ENCODE peak calls at places on chromosomes 13 and 19, in four cellular contexts. U is lower lobe of right lung, X is pancreas, T is neural progenitor cell. Y is an unnamed sample.

GRCh38 chr19:48637948-48638830 is 1.0 kb upstream of the DBP start:
- DNase-seq in U (peak; percentile 89), X (peak; percentile 90), T (peak; percentile 94), Y (peak; percentile 53)

GRCh38 chr13:106515635-106516254 is 19.7 kb downstream of the EFNB2 start:
- DNase-seq in U (no peak), X (no peak), T (no peak), Y (no peak)

GRCh38 chr13:31794452-31794851 is 55.1 kb downstream of the RXFP2 start:
- DNase-seq in U (no peak), X (no peak), T (no peak), Y (no peak)

GRCh38 chr19:1167687-1168561 is 6.1 kb downstream of the SBNO2 start:
- DNase-seq in U (peak; percentile 54), X (no peak), T (no peak), Y (no peak)

GRCh38 chr13:79307433-79307861 is 98.6 kb downstream of the RBM26 start:
- DNase-seq in U (no peak), X (no peak), T (no peak), Y (no peak)

GRCh38 chr19:34480971-34481821 is at the start of gene WTIP:
- DNase-seq in U (peak; percentile 78), X (peak; percentile 63), T (peak; percentile 97), Y (peak; percentile 88)

GRCh38 chr13:40186636-40187323 is 479.7 kb downstream of the FOXO1 start:
- DNase-seq in U (no peak), X (no peak), T (no peak), Y (no peak)

GRCh38 chr19:41085748-41086415 is 2.4 kb upstream of the CYP2A13 start:
- DNase-seq in U (no peak), X (no peak), T (no peak), Y (no peak)

GRCh38 chr19:35899547-35900214 is 659 bp downstream of the NFKBID start:
- DNase-seq in U (peak; percentile 93), X (peak; percentile 78), T (peak; percentile 67), Y (peak; percentile 84)

GRCh38 chr19:35901854-35902661 is at the start of gene HCST:
- DNase-seq in U (peak; percentile 45), X (no peak), T (no peak), Y (no peak)

GRCh38 chr19:35903550-35904179 is 1.3 kb downstream of the HCST start:
- DNase-seq in U (peak; percentile 94), X (peak; percentile 35), T (peak; percentile 69), Y (peak; percentile 82)

GRCh38 chr19:35902870-35903475 is 644 bp downstream of the HCST start:
- DNase-seq in U (no peak), X (no peak), T (no peak), Y (no peak)

DNA sequence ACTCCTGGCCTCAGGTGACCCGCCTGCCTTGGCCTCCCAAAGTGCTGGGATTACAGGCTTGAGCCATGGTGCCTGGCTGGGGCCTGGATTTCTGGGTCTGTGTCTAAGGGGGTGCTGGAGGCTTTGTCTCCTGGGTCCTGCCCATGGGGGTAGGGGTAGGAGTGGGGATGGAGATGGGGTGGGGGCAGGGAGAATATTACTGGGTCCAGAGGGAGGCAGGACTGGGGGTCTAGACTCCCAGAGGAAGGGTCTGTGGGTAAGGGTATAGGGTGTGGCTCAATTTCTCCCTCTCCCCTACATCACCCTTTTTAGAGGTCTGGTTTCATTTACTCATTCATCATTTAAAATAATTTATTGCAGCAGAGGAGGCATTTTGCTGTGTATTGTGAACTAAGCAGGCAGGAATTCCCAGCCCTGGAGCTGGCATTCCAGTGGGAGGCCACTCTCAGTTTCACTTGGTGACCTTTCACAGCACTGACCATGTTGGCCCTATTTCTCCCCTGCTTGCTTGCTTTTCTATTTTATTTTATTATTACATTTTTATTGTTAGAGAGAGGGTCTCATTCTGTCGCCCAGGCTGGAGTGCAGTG is 810 bp upstream of the NFKBID start:
- DNase-seq in U (no peak), X (no peak), T (no peak), Y (no peak)
- H3K4me3 ChIP-seq in U (peak overlapping the region; percentile 80), X (no peak overlapping the region), T (peak overlapping the region; percentile 99), Y (no peak overlapping the region)

GRCh38 chr19:44614313-44614712 is 950 bp downstream of the IGSF23 start:
- DNase-seq in U (no peak), X (no peak), T (no peak), Y (no peak)
- H3K4me1 ChIP-seq in U (peaks cover 13% of the 10 kb centered on the region), X (no peaks in the 10 kb centered on the region), T (no peaks in the 10 kb centered on the region), Y (no peaks in the 10 kb centered on the region)

GRCh38 chr19:20273376-20273775 is 106.4 kb downstream of the ZNF486 start:
- DNase-seq in U (no peak), X (no peak), T (no peak), Y (no peak)

GRCh38 chr19:20271215-20271926 is 104.4 kb downstream of the ZNF486 start:
- DNase-seq in U (no peak), X (no peak), T (no peak), Y (no peak)

GRCh38 chr19:20278342-20278741 is 111.3 kb downstream of the ZNF486 start:
- DNase-seq in U (no peak), X (no peak), T (peak; percentile 60), Y (no peak)

GRCh38 chr19:20276011-20276738 is 109.2 kb downstream of the ZNF486 start:
- DNase-seq in U (no peak), X (no peak), T (no peak), Y (no peak)

DNA sequence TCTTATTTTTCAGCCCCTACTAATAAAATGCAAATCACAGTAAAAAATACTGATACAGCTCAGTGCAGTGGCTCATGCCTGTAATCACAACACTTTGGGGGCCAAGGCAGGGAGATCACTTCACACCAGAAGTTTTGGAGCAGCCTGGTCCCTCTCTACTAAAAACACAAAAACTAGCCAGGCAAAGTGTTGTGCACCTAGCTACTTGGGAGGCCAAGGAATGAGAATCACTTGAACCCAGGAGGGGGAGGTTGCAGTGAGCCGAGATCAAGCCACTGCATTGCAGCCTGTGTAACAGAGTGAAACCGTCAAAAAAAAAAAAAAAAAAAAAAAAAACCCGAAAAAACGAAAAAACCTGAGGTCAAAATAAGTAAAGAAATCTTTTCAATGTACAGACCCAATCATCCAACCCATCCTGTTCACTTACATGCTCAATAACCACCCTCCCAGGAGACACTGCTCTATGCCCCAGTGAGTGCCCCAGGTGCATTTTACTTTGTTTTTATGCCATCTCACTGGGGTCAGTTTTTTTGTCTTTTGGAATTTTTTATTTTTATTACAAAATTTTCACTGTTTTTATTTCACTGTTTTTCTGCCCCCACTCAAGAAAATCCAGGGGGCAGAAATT is 107.1 kb downstream of the ZNF486 start:
- DNase-seq in U (no peak), X (no peak), T (no peak), Y (no peak)
- H3K27ac ChIP-seq in U (no peak overlapping the region), X (no peak overlapping the region), T (no peak overlapping the region), Y (no peak overlapping the region)

GRCh38 chr13:75371223-75371622 is 110.7 kb downstream of the TBC1D4 start:
- DNase-seq in U (no peak), X (no peak), T (no peak), Y (no peak)
- H3K4me3 ChIP-seq in U (no peak overlapping the region), X (no peak overlapping the region), T (no peak overlapping the region), Y (no peak overlapping the region)

GRCh38 chr19:18496167-18496979 is 25.5 kb downstream of the ELL start:
- DNase-seq in U (peak; percentile 78), X (peak; percentile 86), T (no peak), Y (no peak)

GRCh38 chr19:18495204-18495911 is 26.5 kb downstream of the ELL start:
- DNase-seq in U (no peak), X (no peak), T (peak; percentile 62), Y (no peak)

GRCh38 chr19:18494267-18494607 is 27.6 kb downstream of the ELL start:
- DNase-seq in U (no peak), X (no peak), T (no peak), Y (no peak)

GRCh38 chr19:18499055-18499775 is 22.7 kb downstream of the ELL start:
- DNase-seq in U (no peak), X (no peak), T (no peak), Y (no peak)

GRCh38 chr19:18496980-18497256 is 25.0 kb downstream of the ELL start:
- DNase-seq in U (no peak), X (no peak), T (no peak), Y (no peak)
- H3K4me1 ChIP-seq in U (peaks cover 84% of the 10 kb centered on the region), X (peaks cover 10% of the 10 kb centered on the region), T (peaks cover 5% of the 10 kb centered on the region), Y (peaks cover 27% of the 10 kb centered on the region)

GRCh38 chr19:16257509-16258002 is 59.8 kb downstream of the AP1M1 start:
- DNase-seq in U (no peak), X (no peak), T (no peak), Y (no peak)
- H3K27ac ChIP-seq in U (peak overlapping the region; percentile 90), X (no peak overlapping the region), T (no peak overlapping the region), Y (peak overlapping the region; percentile 82)

GRCh38 chr19:4370418-4371041 is 27.2 kb downstream of the MPND start:
- DNase-seq in U (no peak), X (no peak), T (no peak), Y (no peak)

GRCh38 chr19:4371209-4371897 is 28.0 kb downstream of the MPND start:
- DNase-seq in U (no peak), X (no peak), T (no peak), Y (no peak)

GRCh38 chr19:4368128-4368820 is 24.9 kb downstream of the MPND start:
- DNase-seq in U (peak; percentile 58), X (no peak), T (no peak), Y (no peak)

GRCh38 chr19:4369109-4369887 is 25.9 kb downstream of the MPND start:
- DNase-seq in U (peak; percentile 84), X (peak; percentile 39), T (peak; percentile 43), Y (no peak)

DNA sequence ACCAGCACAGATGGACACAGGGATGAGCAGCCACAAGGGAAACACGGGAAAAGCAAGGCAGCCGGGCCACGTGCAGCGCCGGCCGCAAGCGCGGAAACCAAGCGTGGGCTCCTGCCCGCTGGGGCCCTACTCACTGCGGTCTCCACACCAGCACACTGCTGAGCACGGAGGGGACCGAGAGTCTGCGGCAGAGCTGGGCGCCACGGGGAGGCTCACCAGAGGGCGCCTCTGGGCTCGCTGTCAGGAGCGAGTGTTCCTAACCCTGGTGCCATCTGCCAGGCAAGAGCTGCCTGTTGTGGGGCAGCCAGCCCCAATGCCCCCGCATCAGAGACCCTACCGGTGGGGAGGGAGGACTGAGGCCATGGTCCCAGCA is 26.5 kb downstream of the MPND start:
- DNase-seq in U (peak; percentile 74), X (no peak), T (peak; percentile 59), Y (no peak)
- H3K4me3 ChIP-seq in U (peak overlapping the region; percentile 44), X (no peak overlapping the region), T (no peak overlapping the region), Y (peak overlapping the region; percentile 1)

DNA sequence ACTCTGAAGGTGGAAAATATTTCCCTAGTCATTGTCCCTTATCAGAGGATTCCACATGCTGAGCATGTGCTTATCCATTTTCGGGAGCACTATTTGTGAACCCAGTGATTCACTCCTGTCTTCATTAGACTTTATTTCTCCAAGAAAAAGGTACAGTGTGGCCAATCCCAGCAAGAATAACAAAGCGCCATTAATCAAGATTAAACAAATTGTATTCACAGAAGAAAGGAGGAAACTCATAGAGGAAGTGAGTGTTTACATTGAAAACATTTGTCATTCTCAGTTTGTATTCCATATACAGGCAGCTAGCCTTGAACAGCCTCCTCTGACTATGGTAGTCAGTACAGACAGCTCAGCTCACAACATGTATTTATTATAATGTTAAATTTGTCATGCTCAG is 1669.9 kb upstream of the SPRY2 start:
- DNase-seq in U (no peak), X (no peak), T (no peak), Y (no peak)
- H3K4me1 ChIP-seq in U (no peaks in the 10 kb centered on the region), X (no peaks in the 10 kb centered on the region), T (no peaks in the 10 kb centered on the region), Y (no peaks in the 10 kb centered on the region)

GRCh38 chr19:45621389-45621788 is 17.8 kb downstream of the EML2 start:
- DNase-seq in U (no peak), X (no peak), T (no peak), Y (no peak)

GRCh38 chr19:45621976-45622503 is 17.2 kb downstream of the EML2 start:
- DNase-seq in U (no peak), X (no peak), T (no peak), Y (no peak)

GRCh38 chr19:45613926-45614725 is 12.1 kb upstream of the GPR4 start:
- DNase-seq in U (no peak), X (peak; percentile 36), T (no peak), Y (no peak)

GRCh38 chr19:45616709-45617027 is 14.7 kb upstream of the GPR4 start:
- DNase-seq in U (no peak), X (no peak), T (no peak), Y (no peak)

GRCh38 chr19:45615795-45616708 is 14.0 kb upstream of the GPR4 start:
- DNase-seq in U (peak; percentile 84), X (peak; percentile 96), T (peak; percentile 99), Y (peak; percentile 15)
- H3K27ac ChIP-seq in U (no peak overlapping the region), X (peak overlapping the region; percentile 80), T (peak overlapping the region; percentile 64), Y (no peak overlapping the region)